ENCODE peak calls at places on chromosomes 16 and 17, in nine cellular contexts. V is cardiac muscle cell, E is endothelial cell of umbilical vein, D is bronchial epithelial cell, T is AG10803, S is fibroblast of lung, Y is Panc1, K is OCI-LY7, I is breast epithelium. Z is an unnamed sample.

GRCh38 chr16:27465483-27465879 is 63.5 kb downstream of the IL21R start:
- DNase-seq in T (no peak), S (no peak), Y (no peak), E (no peak), I (no peak), K (no peak), D (no peak), V (no peak), Z (no peak)

GRCh38 chr16:75576384-75576811 is 10.2 kb downstream of the GABARAPL2 start:
- DNase-seq in E (no peak), Y (no peak), T (no peak), K (no peak), S (no peak), V (no peak), D (no peak), I (no peak), Z (no peak)

GRCh38 chr17:79671387-79671752 is 59.4 kb upstream of the ENPP7 start:
- DNase-seq in D (no peak), T (no peak), K (no peak), V (no peak), E (no peak), Y (no peak), I (no peak), S (no peak), Z (no peak)

GRCh38 chr17:29207986-29208385 is 27.8 kb upstream of the MYO18A start:
- DNase-seq in K (no peak), T (no peak), Y (no peak), S (no peak), D (no peak), E (no peak), I (no peak), V (no peak), Z (no peak)

GRCh38 chr16:10558746-10559641 is 21.4 kb downstream of the EMP2 start:
- DNase-seq in T (peak), Y (no peak), V (no peak), D (no peak), S (peak), K (no peak), E (peak), I (peak), Z (no peak)

GRCh38 chr17:70076831-70077230 is 1.8 kb downstream of the KCNJ16 start:
- DNase-seq in D (no peak), I (peak), K (no peak), Y (no peak), E (no peak), T (no peak), V (no peak), S (no peak), Z (no peak)

GRCh38 chr17:78313735-78314648 is 45.9 kb downstream of the SOCS3 start:
- DNase-seq in T (peak), I (peak), K (peak), S (peak), Y (no peak), E (peak), D (peak), V (peak), Z (no peak)

GRCh38 chr17:48144976-48145798 is 37.6 kb downstream of the SNX11 start:
- DNase-seq in T (no peak), V (no peak), S (no peak), K (no peak), E (no peak), Y (no peak), I (no peak), D (no peak), Z (no peak)

GRCh38 chr17:73030501-73030911 is 62.0 kb downstream of the SLC39A11 start:
- DNase-seq in T (peak), S (peak), V (no peak), K (no peak), Y (no peak), D (no peak), I (peak), E (no peak), Z (no peak)

GRCh38 chr17:76781056-76781982 is 43.4 kb downstream of the MFSD11 start:
- DNase-seq in K (peak), Y (no peak), T (no peak), V (peak), E (no peak), D (no peak), I (no peak), S (no peak), Z (no peak)

GRCh38 chr16:54538241-54538640 is 251.7 kb upstream of the IRX3 start:
- DNase-seq in I (no peak), Y (no peak), E (no peak), S (no peak), T (peak), D (no peak), V (no peak), K (no peak), Z (no peak)

GRCh38 chr16:88702364-88703210 is 3.6 kb downstream of the RNF166 start:
- DNase-seq in Y (no peak), K (peak), S (no peak), T (no peak), I (no peak), D (no peak), V (no peak), E (no peak), Z (no peak)
- H3K4me3 ChIP-seq in Y (no peak), K (peak), S (no peak), T (no peak), I (no peak), D (no peak), V (no peak), E (no peak), Z (no peak)

GRCh38 chr16:52573365-52574104 is 26.6 kb upstream of the TOX3 start:
- DNase-seq in Y (no peak), I (no peak), T (no peak), V (no peak), E (no peak), D (peak), K (no peak), S (no peak), Z (no peak)
- TF ChIP-seq CTCF in Y (no peak), I (no peak), T (no peak), V (no peak), E (no peak), D (no peak), K (no peak), S (no peak), Z (no peak)

GRCh38 chr17:68822752-68823289 is 132.4 kb downstream of the ABCA8 start:
- DNase-seq in K (no peak), D (no peak), I (no peak), S (no peak), E (no peak), V (no peak), T (no peak), Y (no peak), Z (no peak)
- H3K4me3 ChIP-seq in K (no peak), D (no peak), I (no peak), S (no peak), E (no peak), V (no peak), T (no peak), Y (no peak), Z (no peak)

GRCh38 chr17:3770471-3770870 is 30.5 kb downstream of the ITGAE start:
- DNase-seq in V (no peak), D (no peak), I (no peak), T (no peak), K (peak), S (no peak), E (no peak), Y (no peak), Z (no peak)

GRCh38 chr17:3773511-3773910 is 27.5 kb downstream of the ITGAE start:
- DNase-seq in V (no peak), K (no peak), D (peak), E (no peak), S (peak), Y (no peak), T (peak), I (no peak), Z (no peak)

GRCh38 chr17:3773966-3774365 is 27.0 kb downstream of the ITGAE start:
- DNase-seq in Y (no peak), S (no peak), E (no peak), T (no peak), D (no peak), V (no peak), I (no peak), K (no peak), Z (no peak)

GRCh38 chr17:3771140-3771539 is 29.8 kb downstream of the ITGAE start:
- DNase-seq in V (no peak), I (no peak), T (no peak), K (no peak), E (no peak), D (no peak), Y (no peak), S (peak), Z (no peak)

DNA sequence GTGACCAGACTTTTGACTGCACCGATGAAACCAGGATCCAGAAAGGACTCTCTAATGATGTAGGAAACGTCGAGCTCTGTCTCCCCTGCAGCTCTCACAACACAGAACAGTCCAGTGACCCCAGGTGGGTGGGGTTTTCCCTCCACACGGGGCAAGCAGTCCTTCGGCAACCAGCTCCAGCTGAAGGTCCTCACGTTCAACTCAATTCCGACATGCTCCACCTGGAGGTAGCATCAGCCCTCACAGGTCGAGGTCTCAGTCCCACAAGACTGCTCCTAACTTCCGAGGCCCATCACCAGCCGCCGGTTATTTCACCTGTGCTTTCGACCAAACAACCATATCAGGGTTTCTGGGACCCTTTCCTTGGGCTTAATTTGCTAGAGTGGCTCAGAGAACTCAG is 28.2 kb downstream of the ITGAE start:
- DNase-seq in Y (no peak), S (no peak), I (no peak), D (no peak), V (no peak), T (no peak), E (no peak), K (no peak), Z (no peak)
- TF ChIP-seq CTCF in Y (no peak), S (no peak), I (no peak), D (no peak), V (no peak), T (no peak), E (no peak), K (no peak), Z (no peak)

DNA sequence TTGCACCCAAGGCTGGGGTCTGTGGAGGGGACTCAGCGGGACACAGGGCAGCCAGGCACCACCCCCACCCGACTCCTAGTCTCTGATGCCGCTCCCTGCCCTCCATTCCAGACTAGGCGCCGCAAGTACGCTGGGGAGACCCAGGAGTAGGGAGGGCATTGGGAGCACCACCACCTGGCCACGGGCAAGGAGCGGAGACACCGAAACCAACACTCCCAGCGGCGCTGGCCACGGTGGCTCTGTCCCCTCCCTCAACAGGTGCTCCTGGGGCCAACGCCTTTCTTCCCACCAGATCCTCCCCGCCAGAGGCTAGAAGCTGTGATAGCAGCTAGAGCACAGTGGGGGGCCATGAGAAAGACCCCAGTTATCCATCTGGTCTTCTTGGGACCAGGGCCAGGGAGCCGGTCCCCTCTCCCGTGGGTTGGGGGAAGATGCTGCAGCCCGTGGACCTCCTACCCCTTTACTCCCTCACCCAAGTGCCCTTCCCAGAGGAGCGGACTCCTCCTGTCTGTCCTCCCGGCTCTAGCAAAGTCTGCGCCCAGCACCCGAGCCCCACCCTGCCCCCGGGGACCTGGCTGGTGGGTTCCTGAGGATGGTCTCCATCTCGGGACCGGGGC is 453 bp upstream of the SYNGR3 start:
- DNase-seq in D (no peak), Y (no peak), K (no peak), E (no peak), S (no peak), T (no peak), V (no peak), I (no peak), Z (no peak)
- H3K4me3 ChIP-seq in D (no peak), Y (peak), K (no peak), E (no peak), S (no peak), T (no peak), V (no peak), I (no peak), Z (no peak)

DNA sequence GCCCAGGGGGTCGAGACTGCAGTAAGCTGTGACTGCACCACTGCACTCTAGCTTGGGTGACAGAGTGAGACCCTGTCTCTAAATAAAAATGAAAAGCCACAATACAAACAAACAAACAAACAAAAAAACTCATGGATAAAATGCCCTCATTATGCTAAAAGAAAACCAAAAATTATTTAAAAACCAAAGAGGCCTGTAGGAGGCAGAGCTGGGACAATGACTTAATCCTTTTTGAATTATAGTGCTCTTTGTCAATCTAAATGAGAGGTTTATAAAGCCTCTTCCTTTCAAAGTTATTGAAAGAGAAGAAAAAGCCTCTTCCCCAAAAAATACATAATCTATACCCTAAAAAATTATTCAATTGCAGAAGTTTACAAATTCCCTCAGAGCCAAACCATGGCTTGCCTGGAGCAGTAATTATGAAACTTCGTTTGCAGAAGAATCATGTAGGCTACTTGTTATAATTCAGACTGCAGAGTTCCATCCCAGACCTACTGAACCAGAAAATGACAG is 18.5 kb downstream of the CRLF3 start:
- DNase-seq in E (no peak), S (no peak), D (no peak), V (no peak), T (no peak), I (no peak), Y (no peak), K (no peak), Z (no peak)
- TF ChIP-seq CTCF in E (no peak), S (no peak), D (no peak), V (peak), T (peak), I (no peak), Y (no peak), K (peak), Z (no peak)

GRCh38 chr17:6994666-6995246 is 1.1 kb upstream of the ALOX12 start:
- DNase-seq in T (no peak), D (no peak), I (no peak), K (no peak), V (no peak), E (no peak), S (peak), Y (no peak), Z (no peak)

GRCh38 chr17:6997171-6997570 is 1.3 kb downstream of the ALOX12 start:
- DNase-seq in D (no peak), E (no peak), S (no peak), T (no peak), K (no peak), I (no peak), Y (no peak), V (no peak), Z (no peak)

GRCh38 chr17:6996256-6997111 is 635 bp downstream of the ALOX12 start:
- DNase-seq in D (no peak), V (no peak), S (no peak), T (no peak), K (no peak), E (no peak), Y (no peak), I (no peak), Z (no peak)

GRCh38 chr17:6994118-6994598 is 1.7 kb upstream of the ALOX12 start:
- DNase-seq in S (no peak), Y (no peak), D (no peak), E (no peak), V (peak), T (no peak), I (no peak), K (no peak), Z (no peak)

GRCh38 chr17:6995500-6996255 is at the start of gene ALOX12:
- DNase-seq in D (peak), K (no peak), Y (no peak), T (no peak), S (peak), I (no peak), V (peak), E (no peak), Z (no peak)
- H3K4me3 ChIP-seq in D (peak), K (no peak), Y (no peak), T (peak), S (peak), I (peak), V (peak), E (no peak), Z (peak)

GRCh38 chr16:16025214-16025968 is 76.0 kb downstream of the ABCC1 start:
- DNase-seq in V (no peak), T (peak), Y (no peak), E (peak), S (peak), K (peak), I (peak), D (peak), Z (peak)
- TF ChIP-seq CTCF in V (no peak), T (peak), Y (no peak), E (no peak), S (no peak), K (no peak), I (no peak), D (no peak), Z (no peak)

Z was measured in AG04449.